ENCODE peak calls at places on chromosomes 4 and X, in five cellular contexts. A, U, J, Y and C are unnamed samples.

GRCh38 chr4:151711680-151712079 is 49.1 kb downstream of the GATB start:
- DNase-seq in A (no peak), U (no peak), J (no peak), Y (no peak), C (no peak)

GRCh38 chr4:159010563-159011260 is 92.2 kb upstream of the RAPGEF2 start:
- DNase-seq in A (no peak), U (no peak), J (no peak), Y (peak; percentile 30), C (peak; percentile 76)

GRCh38 chr4:66178901-66179300 is 508.6 kb upstream of the EPHA5 start:
- DNase-seq in A (no peak), U (no peak), J (no peak), Y (no peak), C (no peak)

GRCh38 chr4:11053601-11054000 is 369.0 kb upstream of the CLNK start:
- DNase-seq in A (no peak), U (no peak), J (no peak), Y (no peak), C (no peak)

GRCh38 chr4:10047967-10048366 is 26.7 kb upstream of the SLC2A9 start:
- DNase-seq in A (no peak), U (no peak), J (no peak), Y (no peak), C (no peak)

GRCh38 chrX:130330706-130331105 is 9.0 kb upstream of the SLC25A14 start:
- DNase-seq in A (peak; percentile 5), U (peak; percentile 63), J (peak; percentile 63), Y (peak; percentile 43), C (peak; percentile 56)

GRCh38 chr4:2049381-2049780 is 9.7 kb upstream of the NAT8L start:
- DNase-seq in A (no peak), U (no peak), J (no peak), Y (no peak), C (no peak)

GRCh38 chr4:182680196-182680771 is 236.9 kb downstream of the DCTD start:
- DNase-seq in A (no peak), U (no peak), J (no peak), Y (no peak), C (no peak)

GRCh38 chrX:97672608-97673007 is 788.9 kb downstream of the RPA4 start:
- DNase-seq in A (no peak), U (no peak), J (no peak), Y (no peak), C (no peak)

GRCh38 chr4:20428410-20429160 is 176.9 kb downstream of the SLIT2 start:
- DNase-seq in A (no peak), U (no peak), J (no peak), Y (no peak), C (no peak)

GRCh38 chr4:4424499-4425115 is 37.7 kb downstream of the NSG1 start:
- DNase-seq in A (no peak), U (no peak), J (no peak), Y (no peak), C (no peak)

GRCh38 chr4:69124941-69125340 is 28.7 kb downstream of the UGT2B7 start:
- DNase-seq in A (no peak), U (no peak), J (no peak), Y (no peak), C (no peak)

GRCh38 chrX:103629295-103630170 is 758 bp downstream of the TCEAL1 start:
- DNase-seq in A (no peak), U (peak; percentile 70), J (peak; percentile 28), Y (peak; percentile 39), C (peak; percentile 40)

GRCh38 chr4:122921971-122922876 is at the start of gene NUDT6:
- DNase-seq in A (no peak), U (peak; percentile 79), J (peak; percentile 77), Y (peak; percentile 51), C (peak; percentile 57)
- TF ChIP-seq EP300 in A (no peak), U (no peak), J (peak; percentile 14), Y (no peak), C (no peak)

DNA sequence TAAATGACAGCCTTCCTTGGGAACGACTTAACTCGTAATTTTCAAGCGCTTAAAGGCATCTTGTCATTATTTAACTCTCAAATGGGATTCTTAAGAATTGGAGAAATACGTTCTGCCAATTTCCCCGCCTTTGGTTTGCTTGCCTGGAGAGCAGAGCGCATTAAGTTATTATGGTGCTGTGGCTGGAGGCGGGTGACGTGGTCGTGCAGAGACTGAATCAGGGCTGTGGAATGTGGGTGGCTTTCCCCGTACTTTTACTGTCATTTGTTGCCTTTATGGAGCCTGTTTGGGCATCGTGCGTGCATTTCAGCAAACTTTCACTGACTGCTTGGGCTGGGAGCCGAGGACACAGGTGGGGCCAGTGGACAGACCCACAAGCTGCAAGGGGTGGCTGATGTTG is 79.0 kb upstream of the PSAPL1 start:
- DNase-seq in A (no peak), U (no peak), J (no peak), Y (no peak), C (no peak)
- TF ChIP-seq EP300 in A (no peak), U (no peak), J (no peak), Y (no peak), C (no peak)

GRCh38 chr4:146158036-146158745 is 17.3 kb upstream of the LSM6 start:
- DNase-seq in A (no peak), U (no peak), J (no peak), Y (no peak), C (no peak)

GRCh38 chr4:146153964-146154536 is 21.5 kb upstream of the LSM6 start:
- DNase-seq in A (no peak), U (no peak), J (no peak), Y (no peak), C (no peak)

GRCh38 chr4:146159384-146160058 is 16.0 kb upstream of the LSM6 start:
- DNase-seq in A (no peak), U (no peak), J (no peak), Y (no peak), C (no peak)

DNA sequence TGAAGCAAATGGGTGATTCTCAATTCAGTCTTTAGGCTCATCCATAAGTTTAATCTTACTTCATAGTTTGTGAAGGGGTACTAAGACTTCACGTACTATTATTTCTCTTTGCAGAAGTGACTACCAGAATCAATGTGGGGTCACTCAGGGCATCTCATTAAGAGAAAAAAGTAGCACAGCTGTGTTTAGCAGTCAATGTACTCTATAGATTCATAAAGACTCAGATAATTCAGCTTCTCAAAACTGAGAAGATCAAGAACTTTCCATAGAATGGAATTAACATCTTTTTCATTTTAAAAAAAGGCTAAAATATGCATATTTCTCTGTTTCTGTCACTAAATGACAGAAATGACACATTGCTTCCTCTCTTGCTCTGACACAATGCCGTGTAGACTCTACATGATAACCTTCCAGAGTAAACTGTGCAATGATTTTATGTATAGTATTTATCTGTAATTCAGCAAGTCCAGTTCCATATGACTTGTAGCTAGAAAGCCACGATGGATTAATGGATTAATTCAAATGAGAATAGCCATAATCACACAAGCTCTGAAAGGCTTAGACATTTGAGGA is 20.3 kb upstream of the LSM6 start:
- DNase-seq in A (no peak), U (no peak), J (no peak), Y (no peak), C (no peak)
- TF ChIP-seq EP300 in A (no peak), U (no peak), J (no peak), Y (no peak), C (no peak)

DNA sequence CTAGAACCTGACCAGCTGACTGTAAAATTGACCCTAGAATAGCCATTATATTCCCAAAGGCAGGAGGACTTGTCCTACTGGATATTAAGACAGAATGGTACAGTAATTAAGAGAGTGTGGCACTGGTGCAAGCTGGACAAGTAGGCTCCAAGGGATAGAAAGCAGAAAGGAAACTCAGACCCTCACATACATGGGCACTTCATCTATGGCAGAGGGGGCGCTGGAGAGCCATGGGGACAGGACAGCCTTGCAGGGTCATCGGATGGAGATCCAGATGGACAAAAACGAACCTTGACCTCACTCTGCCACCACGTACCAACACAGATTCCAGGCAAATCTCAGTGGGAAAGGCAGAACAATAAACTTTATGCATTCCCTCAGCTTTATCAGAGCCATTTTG is 40.6 kb downstream of the GAB3 start:
- DNase-seq in A (no peak), U (no peak), J (no peak), Y (no peak), C (no peak)
- TF ChIP-seq EP300 in A (no peak), U (no peak), J (no peak), Y (no peak), C (no peak)

DNA sequence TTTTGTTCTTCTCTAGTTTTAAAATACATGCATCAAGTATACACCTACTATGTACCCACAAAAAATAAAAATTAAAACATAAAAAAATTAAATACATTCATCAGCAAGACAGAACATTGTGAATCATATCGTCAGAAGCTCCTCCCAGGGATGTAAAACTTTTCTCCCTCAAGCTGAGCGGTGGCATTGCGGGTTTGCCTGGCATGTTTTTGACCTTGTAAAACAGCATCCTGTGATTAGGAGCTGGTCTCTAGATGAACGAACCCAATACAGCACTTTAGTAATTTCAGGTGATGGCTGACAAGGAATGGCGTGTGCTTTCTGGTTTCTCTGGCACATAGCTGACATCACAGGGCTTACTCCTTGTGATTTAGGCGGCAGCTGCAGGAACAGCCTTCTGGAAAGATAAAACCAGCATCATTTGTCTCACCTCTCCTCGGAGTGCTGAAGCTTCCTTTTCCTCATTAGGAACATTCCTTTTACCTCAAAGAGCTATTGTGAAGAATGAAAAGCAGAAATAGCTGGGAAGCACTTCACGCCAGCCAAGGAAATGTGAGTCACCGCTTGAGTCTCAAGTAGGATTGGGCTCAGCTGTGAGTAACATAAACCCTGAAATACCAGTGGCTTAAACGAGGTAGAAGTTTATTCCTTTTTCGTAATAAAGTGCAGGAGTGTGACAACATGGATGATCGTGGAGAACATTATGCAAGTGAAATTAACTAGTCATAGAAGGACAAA is 44.3 kb downstream of the NYX start:
- DNase-seq in A (no peak), U (no peak), J (no peak), Y (no peak), C (no peak)
- TF ChIP-seq EP300 in A (no peak), U (no peak), J (no peak), Y (no peak), C (no peak)

DNA sequence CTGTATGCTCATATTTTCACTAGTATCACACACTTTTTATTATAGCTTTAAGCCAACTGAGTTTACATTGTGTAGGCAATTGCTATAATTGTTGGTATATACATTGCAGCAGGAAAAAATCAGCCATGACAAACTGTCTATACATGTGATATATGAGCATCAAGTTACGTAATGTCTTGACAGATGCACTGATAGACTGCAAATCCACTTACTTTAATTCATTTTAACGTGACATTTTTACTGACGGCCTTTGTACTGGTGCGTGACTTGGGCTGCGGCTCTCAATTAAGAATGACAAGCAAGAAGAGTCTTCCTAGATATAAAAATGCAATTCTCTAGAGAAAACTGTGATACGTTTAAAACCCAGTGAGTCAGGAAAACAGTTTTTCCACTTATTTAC is 143.8 kb downstream of the ACTRT1 start:
- DNase-seq in A (no peak), U (no peak), J (no peak), Y (no peak), C (no peak)
- TF ChIP-seq EP300 in A (no peak), U (no peak), J (no peak), Y (no peak), C (no peak)

GRCh38 chr4:111500871-111501270 is 644.4 kb upstream of the FAM241A start:
- DNase-seq in A (no peak), U (no peak), J (no peak), Y (no peak), C (no peak)
- TF ChIP-seq EP300 in A (no peak), U (no peak), J (no peak), Y (no peak), C (no peak)

GRCh38 chr4:137998666-137999429 is 243.3 kb downstream of the SLC7A11 start:
- DNase-seq in A (no peak), U (no peak), J (no peak), Y (no peak), C (no peak)
- TF ChIP-seq EP300 in A (no peak), U (no peak), J (no peak), Y (no peak), C (no peak)